ENCODE peak calls at places on chromosomes 4 and X, in nine cellular contexts. I is ELR; D is fibroblast of villous mesenchyme; C is left ventricle myocardium inferior; H is left colon; S is retina; J is tibial artery; Z is activated CD4-positive, alpha-beta T cell treated with anti-CD3 and anti-CD28 coated beads, Interleukin-2, amount 50 U/mL, for 48 hours; O is prostate gland. W is an unnamed sample.

GRCh38 chrX:141903400-141904155 is at the start of gene MAGEC1:
- DNase-seq in I (no peak), D (no peak), C (no peak), H (no peak), S (no peak), J (no peak), Z (no peak), O (no peak), W (no peak)

GRCh38 chrX:35046646-35047231 is 104.1 kb downstream of the FAM47B start:
- DNase-seq in I (peak), D (peak), C (no peak), H (no peak), S (no peak), J (no peak), Z (no peak), O (no peak), W (no peak)

GRCh38 chr4:84239278-84239845 is 259.7 kb downstream of the NKX6-1 start:
- DNase-seq in I (no peak), D (no peak), C (no peak), H (no peak), S (no peak), J (no peak), Z (no peak), O (no peak), W (no peak)

GRCh38 chr4:7369511-7369910 is 65.2 kb downstream of the PSAPL1 start:
- DNase-seq in I (no peak), D (no peak), C (no peak), H (no peak), S (no peak), J (no peak), Z (no peak), O (no peak), W (no peak)

GRCh38 chrX:29666361-29666760 is 549.0 kb upstream of the MAGEB2 start:
- DNase-seq in I (peak), D (no peak), C (no peak), H (no peak), S (no peak), J (no peak), Z (no peak), O (no peak), W (no peak)

GRCh38 chrX:68249401-68249831 is 183.9 kb downstream of the OPHN1 start:
- DNase-seq in I (no peak), D (no peak), C (peak), H (no peak), S (no peak), J (peak), Z (no peak), O (no peak), W (no peak)

GRCh38 chr4:168183717-168184571 is 91.6 kb downstream of the ANXA10 start:
- DNase-seq in I (peak), D (peak), C (no peak), H (no peak), S (peak), J (no peak), Z (no peak), O (no peak), W (no peak)

GRCh38 chr4:1976416-1977352 is 32.1 kb downstream of the NELFA start:
- DNase-seq in I (no peak), D (no peak), C (no peak), H (no peak), S (no peak), J (no peak), Z (no peak), O (no peak), W (no peak)

GRCh38 chrX:9293051-9293496 is 171.8 kb upstream of the TBL1X start:
- DNase-seq in I (no peak), D (no peak), C (no peak), H (no peak), S (peak), J (no peak), Z (no peak), O (no peak), W (no peak)

GRCh38 chr4:30825008-30825765 is 105.0 kb downstream of the PCDH7 start:
- DNase-seq in I (peak), D (no peak), C (no peak), H (no peak), S (no peak), J (no peak), Z (no peak), O (no peak), W (no peak)

GRCh38 chr4:91256751-91257150 is 1047.0 kb upstream of the GRID2 start:
- DNase-seq in I (no peak), D (no peak), C (no peak), H (no peak), S (no peak), J (no peak), Z (no peak), O (no peak), W (no peak)

GRCh38 chr4:161320377-161320776 is 843.4 kb downstream of the FSTL5 start:
- DNase-seq in I (peak), D (peak), C (no peak), H (peak), S (peak), J (no peak), Z (no peak), O (no peak), W (peak)

GRCh38 chr4:74481891-74482609 is 37.1 kb downstream of the AREG start:
- DNase-seq in I (no peak), D (no peak), C (no peak), H (no peak), S (no peak), J (no peak), Z (no peak), O (no peak), W (no peak)

GRCh38 chr4:174550541-174550940 is 28.3 kb upstream of the HPGD start:
- DNase-seq in I (no peak), D (no peak), C (no peak), H (no peak), S (no peak), J (no peak), Z (no peak), O (no peak), W (no peak)

GRCh38 chr4:173530326-173531062 is 465 bp upstream of the HAND2 start:
- DNase-seq in I (no peak), D (peak), C (no peak), H (no peak), S (peak), J (no peak), Z (no peak), O (no peak), W (no peak)

GRCh38 chr4:78779280-78779679 is 3.1 kb downstream of the BMP2K start:
- DNase-seq in I (peak), D (peak), C (no peak), H (no peak), S (no peak), J (no peak), Z (no peak), O (no peak), W (no peak)

GRCh38 chrX:115960440-115961084 is 210.0 kb upstream of the AGTR2 start:
- DNase-seq in I (no peak), D (no peak), C (no peak), H (peak), S (no peak), J (no peak), Z (no peak), O (no peak), W (no peak)

GRCh38 chr4:186854256-186854655 is 130.6 kb upstream of the FAT1 start:
- DNase-seq in I (peak), D (no peak), C (no peak), H (no peak), S (no peak), J (no peak), Z (no peak), O (no peak), W (no peak)

GRCh38 chr4:31290836-31291235 is 570.7 kb downstream of the PCDH7 start:
- DNase-seq in I (no peak), D (no peak), C (no peak), H (no peak), S (no peak), J (no peak), Z (no peak), O (no peak), W (peak)

GRCh38 chr4:143336828-143337599 is at the start of gene GAB1:
- DNase-seq in I (peak), D (peak), C (peak), H (peak), S (peak), J (peak), Z (peak), O (peak), W (peak)

GRCh38 chr4:56465599-56466295 is 1.7 kb upstream of the SRP72 start:
- DNase-seq in I (peak), D (peak), C (no peak), H (peak), S (peak), J (no peak), Z (no peak), O (no peak), W (no peak)

GRCh38 chrX:3120426-3120825 is 79.2 kb downstream of the ARSF start:
- DNase-seq in I (no peak), D (no peak), C (no peak), H (no peak), S (no peak), J (no peak), Z (no peak), O (no peak), W (no peak)

GRCh38 chr4:169234137-169234855 is 36.5 kb downstream of the SH3RF1 start:
- DNase-seq in I (no peak), D (no peak), C (no peak), H (no peak), S (no peak), J (no peak), Z (no peak), O (no peak), W (no peak)

GRCh38 chrX:12946838-12947544 is 27.9 kb upstream of the TMSB4X start:
- DNase-seq in I (peak), D (peak), C (peak), H (peak), S (peak), J (peak), Z (peak), O (peak), W (peak)

GRCh38 chrX:101774340-101774739 is 114.7 kb upstream of the ARMCX2 start:
- DNase-seq in I (no peak), D (no peak), C (no peak), H (no peak), S (no peak), J (no peak), Z (no peak), O (no peak), W (no peak)

GRCh38 chr4:148273501-148273986 is 168.7 kb downstream of the NR3C2 start:
- DNase-seq in I (no peak), D (no peak), C (peak), H (no peak), S (no peak), J (no peak), Z (no peak), O (no peak), W (no peak)

GRCh38 chr4:30865676-30866075 is 145.5 kb downstream of the PCDH7 start:
- DNase-seq in I (no peak), D (no peak), C (no peak), H (no peak), S (no peak), J (no peak), Z (no peak), O (no peak), W (no peak)

GRCh38 chr4:122539861-122540465 is 80.9 kb downstream of the IL21 start:
- DNase-seq in I (no peak), D (no peak), C (no peak), H (no peak), S (no peak), J (no peak), Z (no peak), O (no peak), W (no peak)

GRCh38 chr4:7171191-7171900 is 21.0 kb upstream of the SORCS2 start:
- DNase-seq in I (no peak), D (no peak), C (no peak), H (no peak), S (no peak), J (peak), Z (no peak), O (no peak), W (no peak)

GRCh38 chr4:118972167-118972566 is 83.5 kb downstream of the SYNPO2 start:
- DNase-seq in I (no peak), D (no peak), C (no peak), H (no peak), S (no peak), J (no peak), Z (no peak), O (no peak), W (no peak)

GRCh38 chr4:67721770-67722597 is 21.0 kb upstream of the UBA6 start:
- DNase-seq in I (peak), D (peak), C (no peak), H (no peak), S (no peak), J (no peak), Z (no peak), O (no peak), W (peak)

GRCh38 chr4:140497428-140497775 is 691 bp downstream of the MGAT4D start:
- DNase-seq in I (no peak), D (no peak), C (no peak), H (no peak), S (no peak), J (no peak), Z (no peak), O (no peak), W (no peak)

GRCh38 chrX:67732864-67733263 is 189.0 kb downstream of the AR start:
- DNase-seq in I (no peak), D (no peak), C (no peak), H (no peak), S (no peak), J (no peak), Z (no peak), O (no peak), W (no peak)

GRCh38 chr4:30744957-30745640 is 24.9 kb downstream of the PCDH7 start:
- DNase-seq in I (peak), D (no peak), C (no peak), H (no peak), S (no peak), J (no peak), Z (no peak), O (no peak), W (no peak)

GRCh38 chr4:15479089-15479912 is 9.6 kb downstream of the CC2D2A start:
- DNase-seq in I (peak), D (peak), C (no peak), H (peak), S (peak), J (peak), Z (no peak), O (peak), W (peak)

GRCh38 chr4:169612869-169613859 is 781 bp upstream of the NEK1 start:
- DNase-seq in I (peak), D (peak), C (peak), H (peak), S (peak), J (peak), Z (peak), O (peak), W (peak)

GRCh38 chrX:51837451-51837850 is 56.0 kb upstream of the MAGED1 start:
- DNase-seq in I (no peak), D (no peak), C (no peak), H (no peak), S (no peak), J (no peak), Z (no peak), O (no peak), W (no peak)

GRCh38 chrX:19174401-19175025 is 52.2 kb upstream of the ADGRG2 start:
- DNase-seq in I (peak), D (no peak), C (no peak), H (no peak), S (no peak), J (peak), Z (no peak), O (no peak), W (no peak)

GRCh38 chr4:186304816-186305520 is 39.0 kb downstream of the F11 start:
- DNase-seq in I (no peak), D (no peak), C (no peak), H (no peak), S (peak), J (no peak), Z (no peak), O (no peak), W (no peak)